ENCODE peak calls at places on chromosomes 7 and 10, in ten cellular contexts. W is cardiac septum; P is activated CD4-positive, alpha-beta memory T cell treated with anti-CD3 and anti-CD28 coated beads, Interleukin-2, amount 10 ng/mL, durations not matched to agents 7 days and 5 days; Q is non-pigmented ciliary epithelial cell; F is adipocyte; L is nephron progenitor cell; I is memory B cell; U is suprapubic skin; C is RWPE1; J is activated T-cell treated with anti-CD3 and anti-CD28 coated beads for 24 hours. S is an unnamed sample.
A peak's percentile ranks its signal among the peaks of the same experiment; 100 is the strongest.

GRCh38 chr7:23653942-23654341 is 26.1 kb upstream of the FAM221A start:
- DNase-seq in W (no peak), P (no peak), Q (no peak), F (no peak), L (no peak), I (no peak), U (no peak), C (no peak), J (no peak), S (no peak)

GRCh38 chr7:45073843-45074737 is 14.7 kb downstream of the NACAD start:
- DNase-seq in W (no peak), P (no peak), Q (no peak), F (no peak), L (no peak), I (no peak), U (no peak), C (peak; percentile 32), J (no peak), S (no peak)

GRCh38 chr10:26214004-26214403 is 2.6 kb upstream of the GAD2 start:
- DNase-seq in W (no peak), P (no peak), Q (no peak), F (no peak), L (no peak), I (no peak), U (no peak), C (no peak), J (no peak), S (no peak)

GRCh38 chr7:123647106-123647730 is 8.4 kb upstream of the LMOD2 start:
- DNase-seq in W (no peak), P (no peak), Q (no peak), F (no peak), L (no peak), I (no peak), U (no peak), C (no peak), J (no peak), S (peak; percentile 52)

GRCh38 chr7:105098863-105099515 is 85.0 kb downstream of the KMT2E start:
- DNase-seq in W (no peak), P (no peak), Q (no peak), F (no peak), L (no peak), I (no peak), U (no peak), C (peak; percentile 27), J (no peak), S (peak; percentile 9)

GRCh38 chr10:78640981-78641646 is 427.7 kb upstream of the ZMIZ1 start:
- DNase-seq in W (no peak), P (no peak), Q (no peak), F (no peak), L (no peak), I (no peak), U (no peak), C (no peak), J (no peak), S (no peak)

GRCh38 chr7:125555921-125556320 is 626.3 kb upstream of the POT1 start:
- DNase-seq in W (no peak), P (no peak), Q (no peak), F (no peak), L (peak; percentile 14), I (no peak), U (no peak), C (no peak), J (no peak), S (no peak)

GRCh38 chr10:13074562-13075451 is 25.2 kb upstream of the OPTN start:
- DNase-seq in W (no peak), P (peak; percentile 65), Q (peak; percentile 8), F (peak; percentile 88), L (peak; percentile 82), I (peak; percentile 26), U (no peak), C (peak; percentile 81), J (peak; percentile 43), S (peak; percentile 51)

GRCh38 chr10:86049442-86049841 is 317.2 kb downstream of the GRID1 start:
- DNase-seq in W (peak; percentile 47), P (no peak), Q (no peak), F (no peak), L (no peak), I (no peak), U (no peak), C (no peak), J (no peak), S (no peak)

GRCh38 chr7:116763647-116764046 is 91.7 kb downstream of the MET start:
- DNase-seq in W (no peak), P (no peak), Q (no peak), F (no peak), L (no peak), I (no peak), U (no peak), C (no peak), J (no peak), S (no peak)